ENCODE peak calls at places on chromosomes 16 and 17, in four cellular contexts. C, A, J and B are unnamed samples.

GRCh38 chr17:80358131-80358530 is 56.8 kb upstream of the ENDOV start:
- DNase-seq in C (no peak), A (no peak), J (no peak), B (no peak)

GRCh38 chr17:63571632-63572310 is 21.5 kb downstream of the DCAF7 start:
- DNase-seq in C (no peak), A (no peak), J (no peak), B (peak)

GRCh38 chr16:4556112-4556511 is at the start of gene C16orf96:
- DNase-seq in C (no peak), A (no peak), J (no peak), B (no peak)

GRCh38 chr16:22098538-22099255 is 6.4 kb downstream of the VWA3A start:
- DNase-seq in C (peak), A (no peak), J (no peak), B (peak)

GRCh38 chr16:54412777-54413455 is 126.3 kb upstream of the IRX3 start:
- DNase-seq in C (no peak), A (no peak), J (no peak), B (no peak)

GRCh38 chr16:1244881-1245280 is 4.4 kb downstream of the TPSAB1 start:
- DNase-seq in C (no peak), A (peak), J (no peak), B (no peak)

GRCh38 chr16:24253192-24253591 is 2.9 kb upstream of the CACNG3 start:
- DNase-seq in C (peak), A (no peak), J (no peak), B (peak)

GRCh38 chr16:879461-879861 is 78.9 kb upstream of the GNG13 start:
- DNase-seq in C (no peak), A (peak), J (peak), B (no peak)

GRCh38 chr17:12022310-12022709 is 1.6 kb downstream of the MAP2K4 start:
- DNase-seq in C (no peak), A (no peak), J (no peak), B (no peak)

GRCh38 chr16:6016530-6017184 is 919.1 kb upstream of the EEF2KMT start:
- DNase-seq in C (no peak), A (no peak), J (no peak), B (peak)
- TF ChIP-seq CTCF in C (peak), A (no peak), J (no peak), B (peak)

GRCh38 chr17:76179496-76180467 is 38.7 kb upstream of the FOXJ1 start:
- DNase-seq in C (no peak), A (no peak), J (no peak), B (peak)
- H3K4me3 ChIP-seq in C (no peak), A (no peak), J (no peak), B (no peak)

GRCh38 chr17:1724351-1724868 is at the start of gene WDR81:
- DNase-seq in C (no peak), A (peak), J (peak), B (peak)
- TF ChIP-seq CTCF in C (no peak), A (no peak), J (no peak), B (no peak)

GRCh38 chr17:72416905-72417304 is 296.1 kb downstream of the SOX9 start:
- DNase-seq in C (no peak), A (no peak), J (no peak), B (no peak)

GRCh38 chr17:72414967-72415853 is 294.4 kb downstream of the SOX9 start:
- DNase-seq in C (no peak), A (peak), J (no peak), B (no peak)

GRCh38 chr17:72414032-72414396 is 293.2 kb downstream of the SOX9 start:
- DNase-seq in C (no peak), A (no peak), J (no peak), B (no peak)

GRCh38 chr17:72417627-72418026 is 296.8 kb downstream of the SOX9 start:
- DNase-seq in C (no peak), A (no peak), J (no peak), B (no peak)

DNA sequence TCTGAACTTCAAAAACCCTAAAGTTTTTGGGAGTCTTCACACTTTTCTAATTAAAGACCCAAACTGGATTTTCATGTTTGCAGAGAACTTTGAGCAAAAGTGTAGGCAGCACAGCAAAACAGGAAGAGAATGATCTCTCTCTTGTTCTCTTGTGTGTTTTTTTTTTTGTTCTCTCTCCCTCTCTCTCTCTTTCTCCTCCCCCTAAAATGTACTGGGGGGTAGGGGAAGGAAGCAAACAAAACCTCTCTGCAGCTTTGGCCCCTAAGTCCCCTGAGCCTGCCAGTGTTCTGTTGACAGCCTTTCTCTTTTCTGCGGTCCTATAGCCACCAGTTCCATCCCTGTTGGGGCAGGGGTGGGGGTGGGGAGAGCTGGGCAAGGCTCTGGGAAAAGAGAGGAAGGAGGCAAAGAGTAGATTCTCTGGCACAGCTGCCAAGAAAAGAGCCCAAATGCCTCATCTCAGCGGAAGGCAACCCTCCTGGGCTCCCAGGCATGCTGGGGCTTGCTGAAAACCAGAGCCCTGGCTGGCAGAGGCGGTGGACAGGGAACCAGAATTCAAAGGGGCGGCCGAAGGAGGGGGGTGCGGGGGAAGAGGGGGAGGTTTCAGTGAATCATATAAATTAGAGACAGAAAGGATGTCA is 295.4 kb downstream of the SOX9 start:
- DNase-seq in C (no peak), A (no peak), J (no peak), B (no peak)
- H3K4me3 ChIP-seq in C (no peak), A (no peak), J (no peak), B (no peak)